ENCODE peak calls at places on chromosomes 3 and 15, in four cellular contexts. D is fibroblast of villous mesenchyme; E is naive thymus-derived CD4-positive, alpha-beta T cell; F is ascending aorta. W is an unnamed sample.

GRCh38 chr3:30012941-30013543 is 593.4 kb upstream of the TGFBR2 start:
- DNase-seq in D (peak; percentile 69), E (peak; percentile 4), F (peak; percentile 81), W (peak; percentile 63)

GRCh38 chr15:70522323-70522966 is 240.9 kb downstream of the UACA start:
- DNase-seq in D (no peak), F (peak; percentile 9), E (no peak), W (no peak)

GRCh38 chr3:150402217-150402616 is 5.9 kb upstream of the TSC22D2 start:
- DNase-seq in E (no peak), F (no peak), D (no peak), W (no peak)

GRCh38 chr15:52261498-52262242 is 33.9 kb downstream of the MYO5C start:
- DNase-seq in D (peak; percentile 60), E (peak; percentile 11), F (peak; percentile 89), W (peak; percentile 79)

GRCh38 chr3:156728267-156728985 is 54.0 kb downstream of the TIPARP start:
- DNase-seq in F (no peak), D (no peak), E (no peak), W (no peak)

GRCh38 chr3:46970391-46971091 is 6.0 kb downstream of the CCDC12 start:
- DNase-seq in D (peak; percentile 41), F (no peak), E (no peak), W (no peak)

GRCh38 chr15:64810499-64811326 is 14.7 kb downstream of the PIF1 start:
- DNase-seq in E (no peak), F (no peak), D (no peak), W (no peak)

GRCh38 chr15:34647569-34648334 is 64.3 kb upstream of the GOLGA8B start:
- DNase-seq in F (no peak), E (no peak), D (peak; percentile 8), W (no peak)

GRCh38 chr3:106299300-106300098 is 430.7 kb upstream of the CBLB start:
- DNase-seq in E (no peak), F (no peak), D (peak; percentile 54), W (peak; percentile 74)

GRCh38 chr3:119034256-119035013 is at the start of gene IGSF11:
- DNase-seq in E (peak; percentile 52), D (peak; percentile 31), F (no peak), W (peak; percentile 55)

GRCh38 chr15:92889390-92890113 is 10.6 kb upstream of the CHD2 start:
- DNase-seq in F (no peak), D (no peak), E (no peak), W (no peak)

GRCh38 chr3:117409701-117410459 is 700.3 kb downstream of the TUSC7 start:
- DNase-seq in F (no peak), D (peak; percentile 3), E (no peak), W (peak; percentile 12)

GRCh38 chr3:121436641-121437040 is 109.1 kb downstream of the POLQ start:
- DNase-seq in F (no peak), E (no peak), D (no peak), W (no peak)

GRCh38 chr15:70266412-70267089 is 168.8 kb upstream of the TLE3 start:
- DNase-seq in F (peak; percentile 87), E (no peak), D (peak; percentile 48), W (peak; percentile 79)

GRCh38 chr3:8841472-8841871 is 72.1 kb upstream of the OXTR start:
- DNase-seq in E (no peak), F (no peak), D (peak; percentile 56), W (no peak)

GRCh38 chr3:191246628-191247027 is 47.6 kb downstream of the OSTN start:
- DNase-seq in D (peak; percentile 85), F (no peak), E (no peak), W (peak; percentile 59)

GRCh38 chr3:31185004-31185357 is 290.5 kb upstream of the GADL1 start:
- DNase-seq in F (no peak), D (no peak), E (no peak), W (peak; percentile 56)

GRCh38 chr3:124084398-124084881 is 92.5 kb upstream of the ROPN1 start:
- DNase-seq in E (no peak), D (peak; percentile 23), F (no peak), W (no peak)

GRCh38 chr3:36709826-36710365 is 54.5 kb downstream of the DCLK3 start:
- DNase-seq in D (no peak), E (no peak), F (no peak), W (no peak)

GRCh38 chr3:129234441-129234840 is 15.0 kb upstream of the COPG1 start:
- DNase-seq in F (no peak), D (no peak), E (no peak), W (no peak)

GRCh38 chr15:31300981-31301686 is 25.5 kb upstream of the KLF13 start:
- DNase-seq in F (peak; percentile 44), D (no peak), E (no peak), W (no peak)

GRCh38 chr3:194065119-194065392 is 70.9 kb upstream of the HES1 start:
- DNase-seq in F (no peak), D (no peak), E (no peak), W (no peak)

GRCh38 chr3:193593666-193594025 is 638 bp downstream of the OPA1 start:
- DNase-seq in F (no peak), E (peak; percentile 10), D (peak; percentile 61), W (peak; percentile 30)

GRCh38 chr3:12993623-12994356 is 79.4 kb downstream of the IQSEC1 start:
- DNase-seq in E (no peak), D (no peak), F (no peak), W (no peak)

GRCh38 chr3:32198011-32198410 is 40.5 kb upstream of the CMTM8 start:
- DNase-seq in E (no peak), D (no peak), F (no peak), W (no peak)

GRCh38 chr3:171551296-171551695 is 91.1 kb upstream of the TNIK start:
- DNase-seq in D (peak; percentile 34), F (no peak), E (no peak), W (no peak)

GRCh38 chr3:10816019-10816862 is at the start of gene SLC6A11:
- DNase-seq in E (no peak), F (no peak), D (no peak), W (no peak)

GRCh38 chr3:5505163-5505562 is 317.7 kb downstream of the EDEM1 start:
- DNase-seq in E (no peak), F (no peak), D (no peak), W (no peak)

GRCh38 chr15:69996321-69996720 is 101.4 kb downstream of the TLE3 start:
- DNase-seq in F (no peak), E (no peak), D (no peak), W (no peak)

GRCh38 chr15:54150255-54150654 is 172.0 kb downstream of the UNC13C start:
- DNase-seq in D (no peak), E (no peak), F (no peak), W (no peak)

GRCh38 chr3:46968783-46969428 is 7.6 kb downstream of the CCDC12 start:
- DNase-seq in D (no peak), E (no peak), F (no peak), W (no peak)

GRCh38 chr3:134794950-134795775 is at the start of gene EPHB1:
- DNase-seq in E (no peak), F (peak; percentile 87), D (peak; percentile 82), W (peak; percentile 94)

GRCh38 chr3:128559486-128560225 is 66.7 kb upstream of the GATA2 start:
- DNase-seq in D (no peak), F (no peak), E (no peak), W (no peak)

GRCh38 chr15:88987951-88988671 is 74.9 kb upstream of the MFGE8 start:
- DNase-seq in E (no peak), D (no peak), F (no peak), W (peak; percentile 77)

GRCh38 chr3:195558602-195559001 is 15.5 kb upstream of the PPP1R2 start:
- DNase-seq in F (no peak), E (peak; percentile 56), D (peak; percentile 60), W (no peak)

GRCh38 chr3:37124431-37124830 is 50.0 kb downstream of the LRRFIP2 start:
- DNase-seq in E (no peak), F (no peak), D (peak; percentile 68), W (no peak)

GRCh38 chr3:154849408-154849807 is 230.7 kb upstream of the MME start:
- DNase-seq in E (no peak), D (no peak), F (no peak), W (no peak)

GRCh38 chr3:175150812-175151411 is 291.8 kb downstream of the NAALADL2 start:
- DNase-seq in E (no peak), D (no peak), F (no peak), W (peak; percentile 41)

GRCh38 chr15:67372563-67372962 is 118.0 kb downstream of the IQCH start:
- DNase-seq in F (no peak), D (peak; percentile 10), E (no peak), W (no peak)
- H3K4me3 ChIP-seq in F (no peak overlapping the region), D (no peak overlapping the region), E (no peak overlapping the region), W (no peak overlapping the region)

GRCh38 chr15:66782785-66783184 is 80.7 kb downstream of the SMAD6 start:
- DNase-seq in D (no peak), E (no peak), F (no peak), W (no peak)

GRCh38 chr15:66783327-66784124 is 81.5 kb downstream of the SMAD6 start:
- DNase-seq in E (no peak), D (no peak), F (no peak), W (no peak)

GRCh38 chr15:66786222-66786621 is 84.2 kb downstream of the SMAD6 start:
- DNase-seq in E (no peak), F (no peak), D (no peak), W (no peak)

GRCh38 chr15:66785637-66786036 is 83.6 kb downstream of the SMAD6 start:
- DNase-seq in F (no peak), D (peak; percentile 75), E (no peak), W (peak; percentile 84)

DNA sequence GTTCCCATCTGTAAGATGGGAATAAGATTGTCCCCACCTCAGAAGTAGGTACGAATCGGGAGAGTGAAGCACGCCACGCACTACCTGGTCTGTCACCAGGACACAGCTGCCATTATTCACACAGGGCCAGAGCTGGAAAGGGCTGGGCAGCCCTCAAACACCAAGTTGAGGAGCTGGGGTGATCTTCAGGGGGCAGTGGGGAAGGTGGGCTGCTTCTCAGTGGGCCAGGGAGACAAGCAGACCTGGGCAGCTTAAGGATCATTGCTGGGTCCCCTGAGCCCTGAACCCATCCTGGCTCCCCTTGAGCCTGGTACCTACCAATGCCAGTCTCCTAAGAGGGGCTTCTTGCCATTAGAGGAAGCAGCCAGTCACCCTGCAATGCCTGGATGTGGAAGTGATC is 82.1 kb downstream of the SMAD6 start:
- DNase-seq in E (no peak), D (no peak), F (no peak), W (no peak)
- H3K4me3 ChIP-seq in E (no peak overlapping the region), D (no peak overlapping the region), F (no peak overlapping the region), W (no peak overlapping the region)

DNA sequence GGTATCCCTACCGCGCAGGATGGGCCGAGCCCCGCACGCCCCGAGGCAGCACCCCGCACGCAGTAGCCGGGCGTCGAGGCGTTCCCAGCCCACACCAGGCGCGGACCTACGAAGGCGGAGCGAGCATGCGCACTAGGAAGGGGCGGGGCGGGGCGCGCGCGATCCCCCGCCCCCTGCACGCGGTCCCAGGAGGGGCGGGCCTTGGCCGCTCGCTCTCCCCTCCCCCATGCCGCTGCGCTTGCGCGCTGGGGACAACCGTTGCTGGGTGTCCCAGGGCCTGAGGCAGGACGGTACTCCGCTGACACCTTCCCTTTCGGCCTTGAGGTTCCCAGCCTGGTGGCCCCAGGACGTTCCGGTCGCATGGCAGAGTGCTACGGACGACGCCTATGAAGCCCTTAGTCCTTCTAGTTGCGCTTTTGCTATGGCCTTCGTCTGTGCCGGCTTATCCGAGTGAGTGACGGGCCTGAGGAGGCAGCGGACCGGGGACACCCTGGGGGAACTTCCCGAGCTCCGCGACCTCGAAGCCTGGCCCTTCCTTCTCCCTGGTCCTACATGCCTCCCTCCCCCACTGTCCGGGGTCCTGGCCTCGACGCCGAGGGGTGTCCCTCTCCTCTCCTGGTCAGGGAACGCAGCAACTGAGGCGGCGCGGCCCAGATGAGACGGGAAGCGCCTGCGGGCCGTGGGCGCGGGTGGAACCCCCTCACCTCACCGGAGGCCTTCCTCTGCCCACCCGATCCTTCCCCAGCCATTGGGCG is at the start of gene SPESP1:
- DNase-seq in E (peak; percentile 4), F (peak; percentile 74), D (peak; percentile 64), W (peak; percentile 75)
- H3K4me3 ChIP-seq in E (peak within 1 kb of the TSS; percentile 30), F (peak within 1 kb of the TSS; percentile 60), D (peak within 1 kb of the TSS; percentile 64), W (peak within 1 kb of the TSS; percentile 65)

GRCh38 chr3:25652921-25653320 is 11.8 kb downstream of the TOP2B start:
- DNase-seq in F (no peak), D (no peak), E (no peak), W (peak; percentile 39)
- H3K4me3 ChIP-seq in F (no peak overlapping the region), D (no peak overlapping the region), E (no peak overlapping the region), W (no peak overlapping the region)